ENCODE peak calls at places on chromosome 6, in eight cellular contexts. C is transverse colon; L is ovary; O is fibroblast of lung; X is heart left ventricle; H is psoas muscle; Q is astrocyte; P is CD8-positive, alpha-beta T cell. Y is an unnamed sample.

GRCh38 chr6:17169291-17169690 is 67.4 kb downstream of the STMND1 start:
- DNase-seq in C (no peak), L (no peak), O (peak; percentile 33), X (no peak), H (peak; percentile 52), Q (no peak), P (no peak), Y (no peak)

GRCh38 chr6:46983007-46983411 is 59.1 kb downstream of the ADGRF1 start:
- DNase-seq in C (no peak), L (no peak), O (peak; percentile 81), X (no peak), H (no peak), Q (peak; percentile 74), P (no peak), Y (no peak)

GRCh38 chr6:150347845-150348244 is 21.0 kb upstream of the IYD start:
- DNase-seq in C (no peak), L (no peak), O (no peak), X (no peak), H (no peak), Q (no peak), P (no peak), Y (no peak)

GRCh38 chr6:30156262-30156599 is 4.8 kb downstream of the TRIM10 start:
- DNase-seq in C (peak; percentile 87), L (no peak), O (peak; percentile 53), X (peak; percentile 58), H (peak; percentile 28), Q (peak; percentile 42), P (no peak), Y (no peak)

GRCh38 chr6:82178084-82178758 is 69.3 kb downstream of the IBTK start:
- DNase-seq in C (no peak), L (no peak), O (peak; percentile 40), X (no peak), H (no peak), Q (peak; percentile 18), P (no peak), Y (no peak)

GRCh38 chr6:32439708-32440214 is at the start of gene HLA-DRA:
- DNase-seq in C (no peak), L (no peak), O (peak; percentile 24), X (no peak), H (no peak), Q (peak; percentile 12), P (peak; percentile 51), Y (no peak)

GRCh38 chr6:32271427-32271826 is 47.6 kb upstream of the NOTCH4 start:
- DNase-seq in C (no peak), L (no peak), O (no peak), X (no peak), H (no peak), Q (no peak), P (no peak), Y (no peak)

GRCh38 chr6:44297063-44298038 is 15.8 kb downstream of the AARS2 start:
- DNase-seq in C (peak; percentile 25), L (peak; percentile 42), O (peak; percentile 16), X (peak; percentile 37), H (peak; percentile 57), Q (no peak), P (peak; percentile 66), Y (no peak)

GRCh38 chr6:76166874-76167273 is 94.4 kb upstream of the IMPG1 start:
- DNase-seq in C (no peak), L (no peak), O (no peak), X (no peak), H (no peak), Q (no peak), P (no peak), Y (no peak)

GRCh38 chr6:16514249-16514648 is 247.0 kb downstream of the ATXN1 start:
- DNase-seq in C (no peak), L (peak; percentile 21), O (peak; percentile 77), X (no peak), H (no peak), Q (peak; percentile 67), P (no peak), Y (no peak)

GRCh38 chr6:169070506-169071176 is 183.0 kb downstream of the THBS2 start:
- DNase-seq in C (peak; percentile 65), L (peak; percentile 80), O (peak; percentile 100), X (peak; percentile 84), H (peak; percentile 89), Q (peak; percentile 100), P (no peak), Y (peak; percentile 98)

GRCh38 chr6:170101281-170102035 is 189.4 kb downstream of the DLL1 start:
- DNase-seq in C (peak; percentile 2), L (peak; percentile 5), O (no peak), X (no peak), H (no peak), Q (no peak), P (peak; percentile 37), Y (peak; percentile 41)

GRCh38 chr6:14436593-14436992 is 319.0 kb downstream of the CD83 start:
- DNase-seq in C (no peak), L (no peak), O (no peak), X (no peak), H (no peak), Q (no peak), P (no peak), Y (no peak)

GRCh38 chr6:25263602-25264001 is 15.6 kb upstream of the CARMIL1 start:
- DNase-seq in C (no peak), L (no peak), O (peak; percentile 68), X (no peak), H (no peak), Q (peak; percentile 49), P (no peak), Y (no peak)

GRCh38 chr6:119147101-119148053 is 68.9 kb upstream of the FAM184A start:
- DNase-seq in C (peak; percentile 56), L (peak; percentile 37), O (peak; percentile 98), X (peak; percentile 70), H (peak; percentile 60), Q (peak; percentile 97), P (no peak), Y (peak; percentile 75)

GRCh38 chr6:33770116-33770832 is 18.7 kb downstream of the LEMD2 start:
- DNase-seq in C (no peak), L (peak; percentile 32), O (no peak), X (no peak), H (no peak), Q (no peak), P (no peak), Y (no peak)

GRCh38 chr6:133396225-133396624 is 155.1 kb downstream of the EYA4 start:
- DNase-seq in C (no peak), L (no peak), O (peak; percentile 26), X (no peak), H (no peak), Q (peak; percentile 11), P (no peak), Y (no peak)

GRCh38 chr6:39934060-39934757 is at the start of gene MOCS1:
- DNase-seq in C (peak; percentile 86), L (peak; percentile 82), O (peak; percentile 61), X (peak; percentile 92), H (peak; percentile 90), Q (peak; percentile 35), P (peak; percentile 65), Y (peak; percentile 94)

GRCh38 chr6:63272397-63272796 is 47.4 kb downstream of the LGSN start:
- DNase-seq in C (no peak), L (no peak), O (no peak), X (no peak), H (no peak), Q (no peak), P (no peak), Y (no peak)

GRCh38 chr6:133553652-133554051 is 312.5 kb downstream of the EYA4 start:
- DNase-seq in C (peak; percentile 10), L (peak; percentile 39), O (peak; percentile 56), X (peak; percentile 33), H (no peak), Q (peak; percentile 27), P (no peak), Y (no peak)

GRCh38 chr6:70627500-70628254 is 40.0 kb upstream of the SMAP1 start:
- DNase-seq in C (no peak), L (no peak), O (no peak), X (no peak), H (no peak), Q (no peak), P (no peak), Y (no peak)

GRCh38 chr6:1916334-1916985 is 306.7 kb downstream of the FOXC1 start:
- DNase-seq in C (no peak), L (no peak), O (peak; percentile 87), X (no peak), H (no peak), Q (peak; percentile 83), P (no peak), Y (no peak)

DNA sequence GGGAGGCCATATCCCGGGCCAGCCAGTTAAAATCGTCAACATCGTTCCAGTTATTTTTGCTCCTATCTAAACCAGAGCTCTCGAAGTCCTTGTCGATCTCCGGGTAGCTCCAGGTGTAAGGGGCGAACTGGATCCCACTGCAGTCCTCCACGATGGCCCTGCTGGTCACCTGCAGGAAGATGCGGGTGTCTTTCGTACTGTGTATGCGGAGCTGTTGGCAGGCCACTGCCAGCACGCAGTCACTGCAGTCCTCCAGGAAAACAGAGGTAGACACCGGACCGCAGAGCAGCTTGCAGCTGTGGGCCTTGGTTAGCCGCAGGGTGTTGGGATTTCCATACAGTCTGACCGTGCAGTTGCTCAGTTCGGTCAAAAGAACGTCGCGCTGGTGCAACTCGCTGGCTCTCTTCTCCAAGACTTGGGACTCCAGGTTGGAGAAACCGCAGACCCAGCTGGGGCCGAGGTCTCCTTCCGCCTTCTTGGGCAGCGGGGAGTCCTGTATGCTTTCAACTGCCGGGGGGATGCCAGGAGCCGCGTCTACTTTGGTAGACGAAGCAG is 743 bp downstream of the TBCC start:
- DNase-seq in C (peak; percentile 41), L (peak; percentile 27), O (peak; percentile 43), X (peak; percentile 35), H (peak; percentile 40), Q (no peak), P (no peak), Y (peak; percentile 72)
- H3K9me3 ChIP-seq in C (no peaks in the 10 kb centered on the region), L (no peaks in the 10 kb centered on the region), O (no peaks in the 10 kb centered on the region), X (no peaks in the 10 kb centered on the region), H (no peaks in the 10 kb centered on the region), Q (no peaks in the 10 kb centered on the region), P (no peaks in the 10 kb centered on the region), Y (no peaks in the 10 kb centered on the region)

DNA sequence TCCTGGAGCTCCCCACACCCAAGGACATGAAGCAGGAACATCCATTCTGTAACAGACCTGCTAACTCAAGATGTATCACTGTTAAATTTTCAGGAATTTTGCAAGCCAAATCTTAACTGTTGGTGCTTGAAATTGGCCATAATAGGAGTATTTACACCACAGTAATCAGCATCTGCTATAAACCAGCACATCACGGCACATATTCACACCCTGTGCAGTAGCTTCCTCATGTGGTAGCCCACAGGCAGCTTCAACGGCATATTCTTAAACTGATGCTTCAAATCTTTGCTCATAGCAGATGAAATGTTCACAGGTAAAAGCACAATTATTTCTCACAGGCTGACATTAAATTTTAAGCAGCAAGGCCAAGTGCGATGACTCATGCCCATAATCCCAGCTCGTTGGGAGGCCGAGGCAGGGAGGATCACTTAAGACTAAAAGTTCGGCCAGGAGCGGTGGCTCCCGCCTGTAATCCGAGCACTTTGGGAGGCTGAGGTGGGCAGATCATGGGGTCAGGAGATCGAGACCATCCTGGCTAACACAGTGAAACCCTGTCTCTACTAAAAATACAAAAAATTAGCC is 43.5 kb upstream of the LYRM2 start:
- DNase-seq in C (no peak), L (no peak), O (no peak), X (no peak), H (no peak), Q (no peak), P (no peak), Y (no peak)
- H3K36me3 ChIP-seq in C (no peaks in the 10 kb centered on the region), L (no peaks in the 10 kb centered on the region), O (peaks cover 8% of the 10 kb centered on the region), X (peaks cover 89% of the 10 kb centered on the region), H (peaks cover 27% of the 10 kb centered on the region), Q (peaks cover 48% of the 10 kb centered on the region), P (peaks cover 64% of the 10 kb centered on the region), Y (peaks cover 89% of the 10 kb centered on the region)

GRCh38 chr6:4059115-4059777 is 19.7 kb downstream of the FAM217A start:
- DNase-seq in C (no peak), L (no peak), O (peak; percentile 88), X (no peak), H (no peak), Q (peak; percentile 84), P (peak; percentile 68), Y (no peak)
- TF ChIP-seq CTCF in C (no peak), L (no peak), O (peak; percentile 11), X (no peak), H (no peak), Q (peak; percentile 22), P (peak; percentile 19), Y (no peak)

GRCh38 chr6:108312604-108313003 is 17.8 kb downstream of the AFG1L start:
- DNase-seq in C (peak; percentile 27), L (no peak), O (no peak), X (no peak), H (no peak), Q (no peak), P (no peak), Y (no peak)
- H3K9me3 ChIP-seq in C (no peaks in the 10 kb centered on the region), L (no peaks in the 10 kb centered on the region), O (no peaks in the 10 kb centered on the region), X (no peaks in the 10 kb centered on the region), H (no peaks in the 10 kb centered on the region), Q (no peaks in the 10 kb centered on the region), P (no peaks in the 10 kb centered on the region), Y (no peaks in the 10 kb centered on the region)